ENCODE peak calls at places on chromosomes 7 and 10, in seven cellular contexts. One of them, this sample, is unnamed.

GRCh38 chr10:32929634-32930033 is 28.4 kb downstream of the ITGB1 start:
- DNase-seq in T follicular helper cell: no peak
- DNase-seq in ecto neural progenitor cell: no peak
- DNase-seq in stimulated activated CD8-positive, alpha-beta memory T cell treated with anti-CD3 and anti-CD28 coated beads, Interleukin-7, amount 100 ng/mL, for 24 hours: no peak
- DNase-seq in mesendoderm: no peak
- DNase-seq in BE2C: no peak
- DNase-seq in germinal center: no peak
- DNase-seq in this sample: no peak

GRCh38 chr7:54813398-54813797 is 54.4 kb upstream of the SEC61G start:
- DNase-seq in T follicular helper cell: no peak
- DNase-seq in BE2C: no peak
- DNase-seq in ecto neural progenitor cell: no peak
- DNase-seq in germinal center: no peak
- DNase-seq in mesendoderm: no peak
- DNase-seq in stimulated activated CD8-positive, alpha-beta memory T cell treated with anti-CD3 and anti-CD28 coated beads, Interleukin-7, amount 100 ng/mL, for 24 hours: no peak
- DNase-seq in this sample: no peak

GRCh38 chr10:74293686-74294365 is 142.8 kb downstream of the ADK start:
- DNase-seq in BE2C: no peak
- DNase-seq in germinal center: no peak
- DNase-seq in mesendoderm: no peak
- DNase-seq in stimulated activated CD8-positive, alpha-beta memory T cell treated with anti-CD3 and anti-CD28 coated beads, Interleukin-7, amount 100 ng/mL, for 24 hours: no peak
- DNase-seq in ecto neural progenitor cell: no peak
- DNase-seq in T follicular helper cell: no peak
- DNase-seq in this sample: peak

GRCh38 chr7:80785961-80786360 is 132.9 kb downstream of the SEMA3C start:
- DNase-seq in germinal center: no peak
- DNase-seq in T follicular helper cell: no peak
- DNase-seq in stimulated activated CD8-positive, alpha-beta memory T cell treated with anti-CD3 and anti-CD28 coated beads, Interleukin-7, amount 100 ng/mL, for 24 hours: no peak
- DNase-seq in ecto neural progenitor cell: no peak
- DNase-seq in BE2C: no peak
- DNase-seq in mesendoderm: no peak
- DNase-seq in this sample: no peak

GRCh38 chr7:39333701-39334100 is 232.5 kb upstream of the YAE1 start:
- DNase-seq in germinal center: no peak
- DNase-seq in mesendoderm: no peak
- DNase-seq in T follicular helper cell: no peak
- DNase-seq in BE2C: no peak
- DNase-seq in ecto neural progenitor cell: no peak
- DNase-seq in stimulated activated CD8-positive, alpha-beta memory T cell treated with anti-CD3 and anti-CD28 coated beads, Interleukin-7, amount 100 ng/mL, for 24 hours: no peak
- DNase-seq in this sample: no peak

GRCh38 chr10:1495915-1496517 is 241.3 kb downstream of the ADARB2 start:
- DNase-seq in stimulated activated CD8-positive, alpha-beta memory T cell treated with anti-CD3 and anti-CD28 coated beads, Interleukin-7, amount 100 ng/mL, for 24 hours: no peak
- DNase-seq in BE2C: no peak
- DNase-seq in mesendoderm: no peak
- DNase-seq in germinal center: no peak
- DNase-seq in ecto neural progenitor cell: no peak
- DNase-seq in T follicular helper cell: no peak
- DNase-seq in this sample: no peak

GRCh38 chr7:98368721-98369120 is 32.2 kb downstream of the BAIAP2L1 start:
- DNase-seq in germinal center: no peak
- DNase-seq in mesendoderm: no peak
- DNase-seq in stimulated activated CD8-positive, alpha-beta memory T cell treated with anti-CD3 and anti-CD28 coated beads, Interleukin-7, amount 100 ng/mL, for 24 hours: no peak
- DNase-seq in BE2C: no peak
- DNase-seq in ecto neural progenitor cell: no peak
- DNase-seq in T follicular helper cell: no peak
- DNase-seq in this sample: no peak

GRCh38 chr10:58625070-58625469 is 112.4 kb downstream of the BICC1 start:
- DNase-seq in T follicular helper cell: no peak
- DNase-seq in mesendoderm: no peak
- DNase-seq in BE2C: no peak
- DNase-seq in germinal center: no peak
- DNase-seq in ecto neural progenitor cell: no peak
- DNase-seq in stimulated activated CD8-positive, alpha-beta memory T cell treated with anti-CD3 and anti-CD28 coated beads, Interleukin-7, amount 100 ng/mL, for 24 hours: no peak
- DNase-seq in this sample: no peak

GRCh38 chr10:49103761-49104160 is 11.6 kb downstream of the VSTM4 start:
- DNase-seq in ecto neural progenitor cell: no peak
- DNase-seq in BE2C: no peak
- DNase-seq in T follicular helper cell: no peak
- DNase-seq in mesendoderm: no peak
- DNase-seq in germinal center: no peak
- DNase-seq in stimulated activated CD8-positive, alpha-beta memory T cell treated with anti-CD3 and anti-CD28 coated beads, Interleukin-7, amount 100 ng/mL, for 24 hours: no peak
- DNase-seq in this sample: no peak